ENCODE peak calls at places on chromosomes 7 and 10, in six cellular contexts. C is SK-N-SH, S is K562, O is HepG2, T is H1, D is GM12878. P is an unnamed sample.

GRCh38 chr10:43407148-43407575 is 1.8 kb downstream of the HNRNPF start:
- DNase-seq in D (no peak), S (peak), O (no peak), C (peak), T (no peak), P (no peak)

GRCh38 chr10:84534168-84534567 is 205.8 kb downstream of the CCSER2 start:
- DNase-seq in S (no peak), O (no peak), T (no peak), C (no peak), D (no peak), P (no peak)

GRCh38 chr7:1691096-1691495 is 21.0 kb downstream of the ELFN1 start:
- DNase-seq in T (no peak), O (no peak), D (no peak), S (no peak), C (peak), P (no peak)

GRCh38 chr7:134885967-134886352 is 100.3 kb upstream of the AGBL3 start:
- DNase-seq in O (peak), S (no peak), T (no peak), D (no peak), C (no peak), P (peak)

GRCh38 chr10:120972259-120972658 is 121.1 kb downstream of the WDR11 start:
- DNase-seq in D (no peak), T (no peak), C (no peak), S (no peak), O (no peak), P (no peak)

GRCh38 chr10:96587255-96588059 is 645 bp upstream of the TM9SF3 start:
- DNase-seq in C (no peak), S (no peak), O (peak), D (no peak), T (no peak), P (peak)

GRCh38 chr7:159104188-159105030 is 40.3 kb downstream of the VIPR2 start:
- DNase-seq in C (peak), O (no peak), S (no peak), D (no peak), T (no peak), P (no peak)

GRCh38 chr7:77309714-77310220 is 106.4 kb downstream of the GSAP start:
- DNase-seq in O (no peak), S (no peak), T (no peak), D (no peak), C (no peak), P (no peak)

GRCh38 chr10:88107296-88107695 is 243.9 kb downstream of the PTEN start:
- DNase-seq in T (no peak), O (no peak), S (no peak), D (no peak), C (no peak), P (no peak)

GRCh38 chr10:70212277-70212676 is 21.0 kb downstream of the PPA1 start:
- DNase-seq in T (no peak), C (no peak), D (no peak), O (no peak), S (no peak), P (no peak)

GRCh38 chr7:66847879-66848810 is 72.9 kb upstream of the TMEM248 start:
- DNase-seq in D (no peak), C (no peak), T (no peak), S (no peak), O (peak), P (peak)

GRCh38 chr10:25902002-25902401 is 32.0 kb upstream of the MYO3A start:
- DNase-seq in S (no peak), D (no peak), O (no peak), C (no peak), T (no peak), P (no peak)

GRCh38 chr7:93055543-93056107 is 62.2 kb downstream of the SAMD9 start:
- DNase-seq in T (no peak), D (no peak), C (peak), S (peak), O (peak), P (no peak)

GRCh38 chr7:98826811-98827231 is 43.0 kb downstream of the TMEM130 start:
- DNase-seq in S (no peak), T (no peak), D (no peak), O (no peak), C (peak), P (no peak)

GRCh38 chr10:15433850-15434537 is 62.9 kb upstream of the FAM171A1 start:
- DNase-seq in T (no peak), S (peak), O (peak), C (peak), D (no peak), P (no peak)

GRCh38 chr7:114107522-114107921 is 188.7 kb upstream of the PPP1R3A start:
- DNase-seq in C (no peak), T (no peak), D (no peak), O (no peak), S (no peak), P (no peak)

GRCh38 chr7:108404509-108405435 is 51.5 kb downstream of the NRCAM start:
- DNase-seq in O (no peak), D (no peak), S (no peak), T (no peak), C (no peak), P (no peak)

GRCh38 chr10:67668448-67668847 is 27.5 kb downstream of the CTNNA3 start:
- DNase-seq in C (no peak), T (no peak), O (peak), D (no peak), S (no peak), P (no peak)

GRCh38 chr7:148847815-148848726 is 36.0 kb downstream of the EZH2 start:
- DNase-seq in T (no peak), C (peak), D (no peak), S (no peak), O (no peak), P (no peak)

GRCh38 chr10:29317423-29318021 is 28.7 kb downstream of the LYZL1 start:
- DNase-seq in S (no peak), O (peak), C (no peak), D (no peak), T (no peak), P (no peak)

GRCh38 chr10:30115391-30116253 is 56.2 kb upstream of the JCAD start:
- DNase-seq in S (no peak), D (no peak), O (no peak), C (no peak), T (no peak), P (no peak)

GRCh38 chr7:30694218-30694745 is 12.0 kb upstream of the CRHR2 start:
- DNase-seq in T (no peak), O (peak), D (no peak), C (no peak), S (no peak), P (no peak)

GRCh38 chr10:11881028-11881476 is 57.9 kb downstream of the PROSER2 start:
- DNase-seq in D (no peak), O (no peak), S (no peak), T (no peak), C (no peak), P (no peak)

GRCh38 chr7:78203042-78203720 is 404.6 kb downstream of the PHTF2 start:
- DNase-seq in T (no peak), D (no peak), C (no peak), O (no peak), S (no peak), P (no peak)

GRCh38 chr10:108597657-108598319 is 1325.5 kb downstream of the XPNPEP1 start:
- DNase-seq in T (peak), S (no peak), C (no peak), D (no peak), O (peak), P (no peak)

GRCh38 chr7:2175091-2175490 is 57.7 kb downstream of the MAD1L1 start:
- DNase-seq in T (no peak), S (no peak), D (no peak), C (no peak), O (no peak), P (no peak)

GRCh38 chr7:112411186-112411795 is 39.0 kb upstream of the IFRD1 start:
- DNase-seq in S (no peak), C (peak), O (peak), D (no peak), T (no peak), P (no peak)

GRCh38 chr10:1174022-1174421 is 117.8 kb downstream of the WDR37 start:
- DNase-seq in C (no peak), O (no peak), T (no peak), D (no peak), S (no peak), P (no peak)

GRCh38 chr7:71871446-71871845 is 540.7 kb downstream of the CALN1 start:
- DNase-seq in S (peak), D (no peak), T (no peak), C (peak), O (no peak), P (no peak)
- TF ChIP-seq CTCF in S (peak), D (no peak), T (peak), C (peak), O (no peak), P (no peak)

GRCh38 chr7:129347330-129347729 is 86.9 kb upstream of the STRIP2 start:
- DNase-seq in T (no peak), S (no peak), O (no peak), C (no peak), D (no peak), P (no peak)

GRCh38 chr7:129341212-129341611 is 93.0 kb upstream of the STRIP2 start:
- DNase-seq in D (no peak), T (no peak), O (no peak), C (no peak), S (no peak), P (no peak)

GRCh38 chr7:129338450-129338849 is 95.8 kb upstream of the STRIP2 start:
- DNase-seq in D (no peak), O (no peak), S (no peak), T (no peak), C (no peak), P (no peak)

GRCh38 chr7:129341838-129342806 is 92.1 kb upstream of the STRIP2 start:
- DNase-seq in D (no peak), T (no peak), S (no peak), O (no peak), C (no peak), P (no peak)

GRCh38 chr7:129343099-129343700 is 91.0 kb upstream of the STRIP2 start:
- DNase-seq in T (no peak), S (peak), D (no peak), O (peak), C (peak), P (no peak)
- TF ChIP-seq GABPA in T (no peak), S (no peak), D (no peak), O (no peak), C (no peak), P (no peak)

DNA sequence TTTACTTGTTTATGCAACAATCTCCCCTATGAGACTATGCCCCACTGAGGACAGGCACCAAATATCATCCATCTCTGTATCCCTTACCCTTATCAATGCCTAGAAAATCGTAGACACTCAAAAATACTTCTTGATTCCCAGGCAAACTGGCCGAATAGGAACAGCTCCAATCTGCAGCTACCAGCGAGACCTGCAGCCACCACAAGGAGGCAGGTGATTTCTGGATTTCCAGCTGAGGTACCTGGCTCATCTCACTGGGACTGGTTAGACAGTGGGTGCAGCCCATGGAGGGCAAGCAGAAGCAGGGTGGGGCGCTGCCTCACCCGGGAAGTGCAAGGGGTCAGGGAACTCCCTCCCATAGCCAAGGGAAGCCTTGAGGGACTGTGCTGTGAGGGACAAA is 10.8 kb upstream of the PPP1R3C start:
- DNase-seq in S (no peak), C (no peak), D (no peak), T (no peak), O (peak), P (no peak)
- TF ChIP-seq CTCF in S (peak), C (peak), D (peak), T (peak), O (peak), P (no peak)

DNA sequence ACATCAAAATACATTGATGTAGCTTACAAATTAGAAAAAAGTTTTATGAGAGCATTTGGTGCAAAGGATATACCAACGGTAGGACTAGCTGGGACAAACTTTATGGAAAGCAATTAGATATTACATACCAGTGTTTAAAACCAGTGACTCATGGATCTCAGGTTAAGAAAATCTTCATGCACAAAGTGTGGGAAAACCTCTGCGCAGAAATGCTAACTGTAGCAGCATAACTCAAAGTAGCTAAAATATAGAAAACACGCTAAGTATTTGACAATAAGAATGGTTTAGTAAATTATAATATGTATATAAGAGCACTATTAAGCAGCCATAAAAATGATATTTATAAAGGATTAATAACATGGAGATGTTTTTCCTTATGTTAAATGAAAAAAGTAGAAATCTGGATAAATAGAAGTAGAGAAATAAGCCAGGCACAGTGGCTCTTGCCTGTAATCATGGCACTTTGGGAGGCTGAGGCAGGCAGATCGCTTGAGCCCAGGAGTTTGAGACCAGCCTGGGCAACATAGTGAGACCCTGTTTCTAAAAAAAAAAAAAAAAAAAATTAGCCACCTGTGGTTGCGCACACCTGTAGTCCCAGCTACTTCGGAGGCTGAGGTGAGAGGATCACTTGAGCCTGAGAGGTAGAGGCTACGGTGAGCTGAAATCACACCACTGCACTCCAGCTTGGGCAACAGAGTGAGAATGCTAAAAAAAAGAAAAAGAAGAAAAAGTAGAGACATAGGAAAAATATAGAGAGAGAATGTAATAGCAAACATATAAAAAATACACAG is 37.2 kb downstream of the TBXAS1 start:
- DNase-seq in D (no peak), S (no peak), O (no peak), T (no peak), C (no peak), P (no peak)
- TF ChIP-seq GABPA in D (no peak), S (no peak), O (no peak), T (no peak), C (no peak), P (no peak)

GRCh38 chr10:103111031-103111917 is 81.8 kb downstream of the NT5C2 start:
- DNase-seq in S (no peak), O (peak), D (peak), T (no peak), C (no peak), P (no peak)
- TF ChIP-seq CTCF in S (no peak), O (no peak), D (no peak), T (no peak), C (no peak), P (no peak)

DNA sequence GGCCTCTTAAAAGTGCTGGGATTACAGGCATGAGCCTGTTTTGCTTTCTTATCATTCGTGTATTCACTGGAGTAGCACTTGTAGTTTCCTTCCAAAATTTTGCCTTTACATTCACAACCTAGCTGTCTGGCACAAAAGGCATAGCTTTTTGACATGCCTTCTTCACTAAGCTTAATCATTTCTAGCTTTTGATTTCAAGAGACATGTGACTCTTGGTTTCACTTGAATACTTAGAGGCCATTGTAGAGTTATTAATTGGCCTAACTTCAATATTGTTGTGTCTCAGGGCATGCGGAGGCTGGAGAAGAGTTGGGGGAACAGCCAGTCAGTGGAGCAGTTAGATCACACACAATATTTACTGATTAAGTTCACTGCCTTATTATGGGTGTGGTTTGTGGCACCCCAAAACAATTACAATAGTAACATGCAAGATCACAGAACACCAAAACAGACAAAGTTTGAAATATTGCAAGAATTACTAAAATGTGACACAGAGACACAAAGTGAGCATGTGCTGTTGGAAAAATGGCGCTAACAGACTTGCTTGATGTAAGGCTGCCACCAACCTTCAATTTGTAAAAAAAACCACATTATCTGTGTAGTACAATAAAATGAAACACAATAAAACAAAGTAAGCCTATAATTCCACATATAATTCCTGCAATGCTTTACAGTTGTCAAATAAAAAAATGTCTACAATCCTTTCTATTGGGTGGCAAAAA is 43.1 kb downstream of the BRAF start:
- DNase-seq in O (no peak), D (peak), S (no peak), T (no peak), C (no peak), P (no peak)
- TF ChIP-seq GABPA in O (no peak), D (no peak), S (no peak), T (no peak), C (no peak), P (no peak)

GRCh38 chr7:155701972-155702544 is 57.6 kb downstream of the RBM33 start:
- DNase-seq in O (no peak), C (no peak), S (no peak), D (no peak), T (no peak), P (no peak)
- TF ChIP-seq CTCF in O (no peak), C (peak), S (peak), D (no peak), T (no peak), P (no peak)

GRCh38 chr7:650339-651031 is 76.0 kb upstream of the DNAAF5 start:
- DNase-seq in C (no peak), O (no peak), S (no peak), T (no peak), D (no peak), P (no peak)
- TF ChIP-seq GABPA in C (no peak), O (no peak), S (no peak), T (no peak), D (no peak), P (no peak)

P was measured in HL-60.